ENCODE peak calls at places on chromosome 20, in five cellular contexts. Z is A549, L is lower leg skin, W is brain microvascular endothelial cell, N is AG09309. I is an unnamed sample.

GRCh38 chr20:45892049-45892816 is 1.1 kb downstream of the CTSA start:
- DNase-seq in W (peak; percentile 18), L (no peak), Z (peak; percentile 81), N (no peak), I (no peak)

GRCh38 chr20:22578221-22579118 is 5.9 kb downstream of the FOXA2 start:
- DNase-seq in L (no peak), W (no peak), N (no peak), Z (no peak), I (no peak)

GRCh38 chr20:36385503-36385902 is 79.4 kb downstream of the DLGAP4 start:
- DNase-seq in N (no peak), L (no peak), Z (no peak), W (no peak), I (no peak)

GRCh38 chr20:38305541-38305940 is 1.6 kb downstream of the BPI start:
- DNase-seq in N (no peak), L (no peak), W (no peak), Z (no peak), I (no peak)

GRCh38 chr20:39164642-39165041 is 202.5 kb downstream of the DHX35 start:
- DNase-seq in N (no peak), Z (no peak), W (no peak), L (no peak), I (no peak)

GRCh38 chr20:8131598-8132014 is 460 bp upstream of the PLCB1 start:
- DNase-seq in L (no peak), Z (no peak), N (no peak), W (peak; percentile 40), I (no peak)

GRCh38 chr20:25145131-25145530 is 50.4 kb upstream of the ENTPD6 start:
- DNase-seq in N (no peak), L (no peak), W (no peak), Z (no peak), I (no peak)

GRCh38 chr20:38564680-38565079 is 16.3 kb upstream of the ADIG start:
- DNase-seq in Z (no peak), L (no peak), W (no peak), N (no peak), I (no peak)

GRCh38 chr20:6959900-6960312 is 192.4 kb downstream of the BMP2 start:
- DNase-seq in W (no peak), L (no peak), N (no peak), Z (no peak), I (no peak)

GRCh38 chr20:59939879-59940128 is 301 bp downstream of the PPP1R3D start:
- DNase-seq in N (no peak), L (no peak), Z (no peak), W (no peak), I (no peak)

GRCh38 chr20:32315885-32316284 is 38.4 kb downstream of the KIF3B start:
- DNase-seq in N (no peak), L (no peak), W (no peak), Z (no peak), I (no peak)

GRCh38 chr20:40777653-40778052 is 88.6 kb upstream of the MAFB start:
- DNase-seq in L (no peak), N (no peak), W (no peak), Z (no peak), I (no peak)

GRCh38 chr20:36181934-36182603 is 27.5 kb downstream of the EPB41L1 start:
- DNase-seq in W (peak; percentile 74), L (no peak), N (peak; percentile 16), Z (no peak), I (peak; percentile 22)

GRCh38 chr20:22861990-22862389 is 173.1 kb upstream of the SSTR4 start:
- DNase-seq in Z (no peak), W (no peak), L (no peak), N (no peak), I (no peak)

GRCh38 chr20:4234128-4234527 is 218.8 kb upstream of the RNF24 start:
- DNase-seq in N (no peak), W (peak; percentile 53), L (peak; percentile 21), Z (no peak), I (peak; percentile 92)

GRCh38 chr20:62014889-62015375 is 50.7 kb downstream of the TAF4 start:
- DNase-seq in N (no peak), W (no peak), L (no peak), Z (no peak), I (no peak)

GRCh38 chr20:22684763-22685443 is 100.5 kb upstream of the FOXA2 start:
- DNase-seq in N (no peak), Z (no peak), L (peak; percentile 12), W (no peak), I (no peak)

GRCh38 chr20:33731693-33732165 is at the start of gene ZNF341:
- DNase-seq in Z (peak; percentile 55), L (peak; percentile 74), W (peak; percentile 70), N (no peak), I (no peak)

GRCh38 chr20:16580127-16580526 is 6.9 kb upstream of the KIF16B start:
- DNase-seq in W (peak; percentile 20), N (peak; percentile 69), L (no peak), Z (no peak), I (peak; percentile 64)

GRCh38 chr20:61354501-61354900 is 102.4 kb downstream of the CDH4 start:
- DNase-seq in Z (no peak), W (no peak), L (no peak), N (no peak), I (no peak)

GRCh38 chr20:19626896-19627295 is 131.2 kb upstream of the RIN2 start:
- DNase-seq in L (no peak), W (peak; percentile 1), N (no peak), Z (no peak), I (no peak)

GRCh38 chr20:37298190-37298939 is 8.9 kb downstream of the MANBAL start:
- DNase-seq in N (no peak), L (no peak), W (peak; percentile 32), Z (no peak), I (no peak)

GRCh38 chr20:53581444-53582311 is 12.0 kb downstream of the ZNF217 start:
- DNase-seq in L (no peak), Z (no peak), N (no peak), W (no peak), I (no peak)

GRCh38 chr20:6651561-6651960 is 115.9 kb upstream of the BMP2 start:
- DNase-seq in N (no peak), Z (no peak), W (no peak), L (no peak), I (no peak)

GRCh38 chr20:38723982-38724602 is at the start of gene SLC32A1:
- DNase-seq in N (no peak), Z (no peak), W (no peak), L (no peak), I (no peak)

GRCh38 chr20:51500311-51500710 is 42.2 kb downstream of the NFATC2 start:
- DNase-seq in W (no peak), Z (no peak), L (no peak), N (no peak), I (peak; percentile 31)

GRCh38 chr20:58661298-58662141 is 10.4 kb downstream of the STX16 start:
- DNase-seq in N (no peak), Z (no peak), W (no peak), L (no peak), I (no peak)
- H3K4me3 ChIP-seq in N (no peak overlapping the region), Z (no peak overlapping the region), W (no peak overlapping the region), L (no peak overlapping the region), I (no peak overlapping the region)

DNA sequence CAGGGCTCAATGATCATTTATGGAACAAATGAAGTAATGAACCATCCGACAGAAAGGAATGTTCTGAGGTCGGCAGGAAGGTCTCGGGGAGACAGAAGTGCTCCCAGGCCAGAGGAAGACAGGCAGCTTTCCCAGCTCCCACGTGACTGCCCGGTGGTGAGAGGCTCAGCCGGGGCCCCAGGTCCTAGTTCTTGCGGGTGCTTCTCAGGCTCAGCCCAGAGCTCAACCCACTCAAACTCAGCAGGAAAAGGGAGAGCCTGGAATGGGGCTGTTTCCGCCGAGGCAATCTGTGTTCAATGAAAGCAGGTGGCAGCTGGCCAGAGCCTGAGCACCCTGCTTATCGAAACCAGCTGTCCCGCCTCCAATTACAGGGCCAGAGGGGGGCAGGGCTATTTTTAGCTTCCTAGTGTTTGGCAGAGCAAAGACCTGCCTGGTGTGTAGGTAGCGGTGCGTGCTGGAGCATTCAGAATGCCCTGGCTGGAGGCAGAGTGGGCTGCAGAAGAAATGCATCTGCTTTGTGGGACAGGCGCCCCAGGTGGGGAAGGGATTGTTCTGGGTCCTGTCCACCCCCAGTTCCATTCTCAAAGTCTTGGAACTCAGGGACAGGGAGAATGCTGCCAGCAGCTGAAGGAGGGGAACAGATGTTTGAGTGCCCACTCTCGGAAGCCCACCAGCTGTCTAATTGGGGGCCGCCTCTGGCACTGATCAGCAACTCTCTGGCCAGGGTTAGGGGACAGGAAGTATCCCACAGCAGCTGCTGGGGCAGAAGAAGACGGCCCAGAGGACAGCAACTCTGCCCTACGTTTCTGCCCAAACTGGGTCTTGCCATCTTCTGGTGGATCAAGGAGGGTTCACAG is 145.0 kb downstream of the PREX1 start:
- DNase-seq in W (peak; percentile 77), L (peak; percentile 51), Z (no peak), N (peak; percentile 91), I (peak; percentile 90)
- H3K4me3 ChIP-seq in W (no peak overlapping the region), L (no peak overlapping the region), Z (no peak overlapping the region), N (no peak overlapping the region), I (peak overlapping the region; percentile 6)

DNA sequence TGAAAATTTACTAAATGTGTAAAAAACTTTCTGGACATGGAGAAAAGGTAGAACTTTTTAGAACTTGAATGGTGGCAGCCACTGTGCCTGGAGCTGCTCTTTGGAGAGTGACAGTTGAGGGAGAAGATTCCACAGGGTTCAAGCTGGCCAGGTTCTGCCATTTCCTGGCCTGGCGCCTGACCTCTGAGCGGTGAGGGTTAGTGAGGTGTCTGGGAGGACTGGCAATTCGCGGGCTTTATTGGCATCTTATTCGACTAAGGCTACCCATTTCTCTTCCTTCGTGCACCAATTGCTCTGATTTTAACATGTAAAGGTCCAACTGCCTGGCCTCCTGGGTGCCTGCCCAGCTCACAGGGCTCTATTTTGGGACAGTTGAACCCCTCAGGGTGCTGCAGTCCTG is 2.4 kb downstream of the SNAI1 start:
- DNase-seq in L (no peak), Z (no peak), W (no peak), N (no peak), I (no peak)
- H3K4me3 ChIP-seq in L (no peak overlapping the region), Z (peak overlapping the region; percentile 69), W (peak overlapping the region; percentile 97), N (peak overlapping the region; percentile 89), I (peak overlapping the region; percentile 86)

GRCh38 chr20:63116412-63117106 is 99.4 kb downstream of the YTHDF1 start:
- DNase-seq in Z (peak; percentile 56), W (no peak), N (no peak), L (no peak), I (no peak)

GRCh38 chr20:63118786-63119450 is 97.0 kb downstream of the YTHDF1 start:
- DNase-seq in L (no peak), N (no peak), W (no peak), Z (no peak), I (no peak)

GRCh38 chr20:63118303-63118670 is 97.6 kb downstream of the YTHDF1 start:
- DNase-seq in L (no peak), W (no peak), Z (no peak), N (no peak), I (no peak)

GRCh38 chr20:63117151-63117550 is 98.8 kb downstream of the YTHDF1 start:
- DNase-seq in N (no peak), Z (no peak), W (no peak), L (no peak), I (no peak)

DNA sequence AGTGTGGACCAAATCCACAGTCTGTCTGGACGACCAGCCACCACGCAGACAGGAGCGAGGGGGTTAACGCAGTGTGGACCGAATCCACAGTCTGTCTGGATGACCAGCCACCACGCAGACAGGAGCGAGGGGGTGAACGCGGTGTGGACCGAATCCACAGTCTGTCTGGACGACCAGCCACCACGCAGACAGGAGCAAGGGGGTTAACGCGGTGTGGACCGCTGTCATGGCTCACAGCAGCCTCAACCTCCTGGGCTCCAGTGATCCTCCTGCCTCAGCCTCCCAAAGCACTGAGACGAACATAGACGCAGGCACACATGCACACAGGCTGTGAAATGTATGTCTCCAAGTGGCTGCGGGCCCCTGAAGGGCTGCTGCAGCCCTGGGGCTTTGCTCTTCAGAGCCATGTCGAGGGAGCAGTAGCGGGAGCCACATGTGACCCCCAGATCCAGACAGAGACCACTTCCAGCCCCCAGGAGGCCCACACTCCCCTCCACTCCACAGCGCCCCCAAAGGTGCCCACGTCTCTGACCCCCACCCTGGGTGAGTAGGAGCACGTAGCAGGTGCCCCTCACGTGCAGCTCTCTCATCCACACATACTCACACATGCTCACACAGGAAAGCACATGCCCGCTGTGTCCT is 98.1 kb downstream of the YTHDF1 start:
- DNase-seq in Z (no peak), L (no peak), N (no peak), W (no peak), I (no peak)
- H3K4me3 ChIP-seq in Z (no peak overlapping the region), L (no peak overlapping the region), N (no peak overlapping the region), W (no peak overlapping the region), I (no peak overlapping the region)

I was measured in astrocyte.